ENCODE peak calls at places on chromosomes 3 and 15, in nine cellular contexts. F, Y, U, V, C, X, W, N and M are unnamed samples.

GRCh38 chr3:46673151-46674030 is 20.1 kb downstream of the ALS2CL start:
- DNase-seq in F (no peak), Y (no peak), U (no peak), V (no peak), C (no peak), X (no peak), W (no peak), N (no peak), M (no peak)

GRCh38 chr3:132549890-132550578 is 47.0 kb upstream of the ACKR4 start:
- DNase-seq in F (peak; percentile 62), Y (no peak), U (no peak), V (peak; percentile 87), C (no peak), X (no peak), W (peak; percentile 24), N (peak; percentile 80), M (no peak)

GRCh38 chr3:173748140-173748539 is 350.6 kb downstream of the NLGN1 start:
- DNase-seq in F (peak; percentile 19), Y (no peak), U (no peak), V (no peak), C (no peak), X (no peak), W (no peak), N (no peak), M (no peak)

GRCh38 chr3:146969356-146969755 is 364.2 kb upstream of the PLSCR5 start:
- DNase-seq in F (peak; percentile 33), Y (no peak), U (no peak), V (peak; percentile 78), C (no peak), X (no peak), W (no peak), N (no peak), M (no peak)

GRCh38 chr15:80743189-80743833 is 35.9 kb upstream of the CEMIP start:
- DNase-seq in F (no peak), Y (peak; percentile 19), U (no peak), V (no peak), C (peak; percentile 30), X (no peak), W (no peak), N (no peak), M (no peak)

GRCh38 chr3:109702252-109702651 is 364.9 kb upstream of the DPPA4 start:
- DNase-seq in F (peak; percentile 56), Y (no peak), U (no peak), V (peak; percentile 96), C (no peak), X (no peak), W (peak; percentile 58), N (peak; percentile 78), M (no peak)

GRCh38 chr15:56469484-56469883 is 4.5 kb upstream of the MNS1 start:
- DNase-seq in F (no peak), Y (no peak), U (no peak), V (no peak), C (no peak), X (no peak), W (no peak), N (no peak), M (no peak)

GRCh38 chr3:64625381-64625780 is 62.4 kb downstream of the ADAMTS9 start:
- DNase-seq in F (no peak), Y (no peak), U (no peak), V (no peak), C (no peak), X (no peak), W (no peak), N (no peak), M (no peak)

GRCh38 chr3:133595341-133595740 is 21.9 kb downstream of the CDV3 start:
- DNase-seq in F (no peak), Y (no peak), U (no peak), V (peak; percentile 92), C (no peak), X (no peak), W (peak; percentile 78), N (peak; percentile 80), M (no peak)

GRCh38 chr15:101542306-101543025 is 53.0 kb upstream of the PCSK6 start:
- DNase-seq in F (no peak), Y (no peak), U (no peak), V (no peak), C (peak; percentile 55), X (peak; percentile 50), W (no peak), N (no peak), M (no peak)

GRCh38 chr3:143525408-143525807 is 322.9 kb downstream of the SLC9A9 start:
- DNase-seq in F (peak; percentile 73), Y (no peak), U (no peak), V (no peak), C (no peak), X (no peak), W (no peak), N (peak; percentile 13), M (no peak)

GRCh38 chr3:154862265-154862664 is 217.9 kb upstream of the MME start:
- DNase-seq in F (no peak), Y (no peak), U (no peak), V (peak; percentile 66), C (no peak), X (no peak), W (no peak), N (peak; percentile 63), M (no peak)

GRCh38 chr3:3196148-3196861 is 16.8 kb upstream of the CRBN start:
- DNase-seq in F (peak; percentile 12), Y (no peak), U (peak; percentile 20), V (peak; percentile 10), C (peak; percentile 35), X (no peak), W (peak; percentile 49), N (no peak), M (no peak)
- TF ChIP-seq CTCF in F (peak; percentile 49), Y (peak; percentile 7), U (peak; percentile 41), V (peak; percentile 32), C (peak; percentile 58), X (no peak), W (peak; percentile 45), N (peak; percentile 60), M (peak; percentile 56)

GRCh38 chr3:77319711-77320110 is 279.8 kb downstream of the ROBO2 start:
- DNase-seq in F (peak; percentile 1), Y (no peak), U (peak; percentile 38), V (peak; percentile 1), C (no peak), X (no peak), W (no peak), N (no peak), M (no peak)
- TF ChIP-seq CTCF in F (no peak), Y (no peak), U (no peak), V (peak; percentile 47), C (peak; percentile 39), X (no peak), W (no peak), N (peak; percentile 25), M (peak; percentile 34)

GRCh38 chr3:40780341-40780800 is 255.6 kb downstream of the ZNF621 start:
- DNase-seq in F (peak; percentile 85), Y (peak; percentile 23), U (peak; percentile 6), V (no peak), C (peak; percentile 14), X (peak; percentile 87), W (no peak), N (peak; percentile 46), M (no peak)
- TF ChIP-seq CTCF in F (no peak), Y (no peak), U (no peak), V (no peak), C (no peak), X (no peak), W (no peak), N (no peak), M (no peak)

DNA sequence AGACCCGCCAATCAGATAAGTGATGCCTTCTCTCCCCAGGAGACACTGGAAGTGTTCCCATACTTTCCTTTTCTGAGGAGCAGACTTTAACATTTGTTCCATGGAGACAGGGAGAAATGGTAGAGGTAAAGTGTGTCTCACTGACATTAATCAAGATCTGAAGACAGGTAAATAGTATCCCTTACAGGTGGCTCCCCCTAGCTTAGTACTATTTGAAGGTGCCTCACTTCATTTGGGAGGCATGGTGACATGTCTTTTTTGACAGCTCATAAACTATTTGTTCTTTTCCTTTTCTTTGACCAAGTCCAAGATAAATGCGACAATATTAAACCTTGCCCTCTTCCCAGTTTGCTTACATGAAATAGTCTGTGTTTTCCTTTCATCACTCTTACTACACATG is 485.6 kb upstream of the IL12A start:
- DNase-seq in F (no peak), Y (no peak), U (no peak), V (no peak), C (no peak), X (no peak), W (no peak), N (no peak), M (no peak)
- TF ChIP-seq CTCF in F (no peak), Y (no peak), U (no peak), V (no peak), C (no peak), X (no peak), W (no peak), N (peak; percentile 22), M (no peak)

DNA sequence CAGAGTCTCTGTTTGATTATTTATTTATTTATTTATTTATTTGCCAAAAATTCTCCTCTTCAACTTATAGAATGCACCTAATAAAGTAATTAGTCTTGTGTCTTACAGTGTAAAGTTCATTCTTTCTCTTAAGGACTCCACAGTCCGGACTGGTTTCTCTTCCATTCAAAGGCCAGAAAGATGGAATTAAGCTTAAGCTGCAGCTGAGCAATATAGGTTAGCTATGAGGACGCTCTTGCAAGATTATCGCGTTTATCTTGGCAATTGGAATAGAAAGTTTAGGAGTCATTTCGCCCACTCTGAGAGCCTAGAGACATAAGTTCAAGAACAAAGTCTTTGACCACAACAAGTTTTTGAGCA is 15.0 kb downstream of the TAGLN3 start:
- DNase-seq in F (no peak), Y (no peak), U (no peak), V (no peak), C (no peak), X (no peak), W (no peak), N (no peak), M (no peak)
- TF ChIP-seq CTCF in F (no peak), Y (no peak), U (no peak), V (no peak), C (no peak), X (no peak), W (no peak), N (no peak), M (no peak)

GRCh38 chr3:535566-536416 is 339.2 kb downstream of the CHL1 start:
- DNase-seq in F (peak; percentile 22), Y (peak; percentile 9), U (no peak), V (peak; percentile 10), C (peak; percentile 39), X (no peak), W (no peak), N (peak; percentile 54), M (no peak)
- TF ChIP-seq CTCF in F (no peak), Y (peak; percentile 12), U (no peak), V (peak; percentile 35), C (no peak), X (no peak), W (no peak), N (peak; percentile 41), M (no peak)

GRCh38 chr15:78506971-78507830 is at the start of gene HYKK:
- DNase-seq in F (peak; percentile 98), Y (peak; percentile 94), U (peak; percentile 89), V (peak; percentile 97), C (peak; percentile 97), X (peak; percentile 96), W (peak; percentile 82), N (peak; percentile 98), M (peak; percentile 97)
- TF ChIP-seq CTCF in F (no peak), Y (peak; percentile 20), U (no peak), V (no peak), C (no peak), X (no peak), W (no peak), N (peak; percentile 33), M (no peak)